ENCODE peak calls at places on chromosome 13, in four cellular contexts. B is AG10803, R is tibial nerve, Y is progenitor cell of endocrine pancreas. F is an unnamed sample.

GRCh38 chr13:37656247-37656940 is 57.8 kb upstream of the POSTN start:
- DNase-seq in B (peak; percentile 95), R (no peak), Y (no peak), F (no peak)

GRCh38 chr13:23466144-23467002 is 32.9 kb upstream of the SACS start:
- DNase-seq in B (peak; percentile 76), R (peak; percentile 53), Y (peak; percentile 37), F (peak; percentile 49)

GRCh38 chr13:21060063-21060826 is 1.1 kb downstream of the LATS2 start:
- DNase-seq in B (peak; percentile 63), R (no peak), Y (peak; percentile 39), F (peak; percentile 41)

GRCh38 chr13:92976657-92977056 is 249.9 kb upstream of the GPC6 start:
- DNase-seq in B (no peak), R (no peak), Y (no peak), F (no peak)

GRCh38 chr13:80586356-80586755 is 245.4 kb upstream of the SPRY2 start:
- DNase-seq in B (no peak), R (no peak), Y (no peak), F (no peak)

GRCh38 chr13:79501538-79502232 is 20.7 kb downstream of the NDFIP2 start:
- DNase-seq in B (peak; percentile 4), R (no peak), Y (no peak), F (no peak)

GRCh38 chr13:66208589-66208988 is 1021.5 kb downstream of the PCDH9 start:
- DNase-seq in B (no peak), R (no peak), Y (no peak), F (no peak)

GRCh38 chr13:31749929-31750328 is 10.6 kb downstream of the RXFP2 start:
- DNase-seq in B (peak; percentile 95), R (no peak), Y (no peak), F (no peak)

GRCh38 chr13:100506154-100506553 is 82.4 kb downstream of the GGACT start:
- DNase-seq in B (no peak), R (no peak), Y (no peak), F (no peak)

GRCh38 chr13:33034897-33035296 is 18.7 kb downstream of the KL start:
- DNase-seq in B (peak; percentile 25), R (no peak), Y (no peak), F (no peak)

GRCh38 chr13:112931028-112931934 is 37.7 kb upstream of the MCF2L start:
- DNase-seq in B (peak; percentile 70), R (no peak), Y (no peak), F (no peak)

GRCh38 chr13:49296659-49297058 is 48.9 kb downstream of the CDADC1 start:
- DNase-seq in B (no peak), R (no peak), Y (no peak), F (no peak)

GRCh38 chr13:80214521-80214941 is 126.4 kb downstream of the SPRY2 start:
- DNase-seq in B (peak; percentile 45), R (no peak), Y (no peak), F (no peak)

GRCh38 chr13:71240906-71241305 is 626.1 kb downstream of the DACH1 start:
- DNase-seq in B (no peak), R (no peak), Y (no peak), F (no peak)

GRCh38 chr13:25478186-25478585 is 106.4 kb downstream of the ATP8A2 start:
- DNase-seq in B (no peak), R (no peak), Y (no peak), F (no peak)

GRCh38 chr13:92989301-92989700 is 237.3 kb upstream of the GPC6 start:
- DNase-seq in B (no peak), R (no peak), Y (no peak), F (no peak)

GRCh38 chr13:29583073-29583785 is 12.3 kb downstream of the SLC7A1 start:
- DNase-seq in B (peak; percentile 68), R (no peak), Y (no peak), F (no peak)

GRCh38 chr13:32811297-32811800 is 204.9 kb upstream of the KL start:
- DNase-seq in B (peak; percentile 55), R (no peak), Y (no peak), F (no peak)

GRCh38 chr13:71005919-71006318 is 861.1 kb downstream of the DACH1 start:
- DNase-seq in B (no peak), R (no peak), Y (no peak), F (no peak)

GRCh38 chr13:66425741-66426140 is 804.4 kb downstream of the PCDH9 start:
- DNase-seq in B (no peak), R (no peak), Y (no peak), F (no peak)

GRCh38 chr13:113411216-113412023 is 41.9 kb downstream of the ADPRHL1 start:
- DNase-seq in B (peak; percentile 97), R (no peak), Y (no peak), F (no peak)

GRCh38 chr13:50613356-50613831 is 230.1 kb downstream of the DLEU7 start:
- DNase-seq in B (peak; percentile 34), R (no peak), Y (no peak), F (no peak)
- TF ChIP-seq CTCF in B (no peak), R (no peak), Y (no peak), F (no peak)

DNA sequence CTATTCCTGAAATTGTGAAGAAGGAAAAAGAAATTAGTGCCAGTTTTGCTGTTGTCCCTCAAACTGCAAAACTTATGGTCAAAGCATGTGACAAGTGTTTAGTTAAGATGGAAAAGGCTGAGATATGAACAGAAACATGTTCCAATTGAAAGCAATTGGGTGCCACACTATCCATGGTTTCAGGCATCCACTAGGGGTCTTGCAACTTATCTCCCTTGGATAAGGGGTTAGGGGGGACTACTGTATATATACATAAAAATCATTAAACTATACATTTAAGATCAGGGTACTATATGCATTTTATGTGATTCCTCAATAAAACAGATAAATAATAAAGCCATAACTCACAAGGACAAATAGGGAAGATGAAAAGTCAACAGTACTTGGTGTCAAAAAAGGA is 8.3 kb downstream of the SPART start:
- DNase-seq in B (no peak), R (no peak), Y (no peak), F (no peak)
- TF ChIP-seq CTCF in B (no peak), R (no peak), Y (no peak), F (no peak)

DNA sequence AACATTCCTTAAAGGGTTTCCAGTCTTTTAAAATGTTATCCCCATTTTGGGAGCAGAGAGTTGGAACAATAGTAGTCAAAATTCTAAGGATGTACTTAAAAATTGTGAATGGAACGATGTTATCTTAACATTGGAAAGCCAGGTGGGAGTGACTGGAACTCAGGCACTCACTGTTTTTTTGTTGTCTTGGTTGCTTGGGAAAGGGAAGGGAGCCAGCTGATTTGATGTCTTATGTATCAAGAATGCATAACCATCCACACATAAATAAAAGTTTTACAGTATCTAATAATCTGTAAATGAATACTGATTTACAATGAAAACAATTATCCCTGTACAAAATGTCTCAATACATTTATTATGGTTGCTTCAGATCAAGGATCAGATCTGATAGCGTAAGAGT is 88.7 kb downstream of the SLC10A2 start:
- DNase-seq in B (no peak), R (no peak), Y (no peak), F (no peak)
- TF ChIP-seq CTCF in B (no peak), R (no peak), Y (no peak), F (no peak)

DNA sequence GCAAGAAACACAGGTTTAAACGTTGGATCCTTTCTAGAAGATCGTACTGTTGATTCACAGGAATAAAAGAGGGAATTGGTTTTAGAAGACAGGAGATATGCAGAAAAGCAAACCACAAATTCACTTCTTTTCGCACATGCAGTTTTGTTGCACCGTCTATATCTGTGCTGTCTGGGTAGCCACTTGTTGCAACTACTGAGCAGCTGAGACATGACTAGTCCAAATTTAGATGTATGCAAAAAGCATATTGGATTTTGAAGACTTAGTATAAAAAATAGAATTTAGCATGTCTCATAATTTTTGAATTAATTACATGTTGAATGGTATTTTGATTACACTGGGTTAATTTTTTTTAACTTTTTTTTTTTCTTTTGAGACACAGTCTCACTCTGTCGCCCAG is 176.3 kb downstream of the KLF12 start:
- DNase-seq in B (no peak), R (no peak), Y (no peak), F (no peak)
- TF ChIP-seq CTCF in B (no peak), R (no peak), Y (no peak), F (no peak)

GRCh38 chr13:109333893-109334651 is 452.3 kb downstream of the IRS2 start:
- DNase-seq in B (no peak), R (no peak), Y (no peak), F (no peak)
- TF ChIP-seq CTCF in B (no peak), R (no peak), Y (no peak), F (no peak)